ENCODE peak calls at places on chromosomes 3 and 15, in seven cellular contexts. F, Q, M, K, E, O and U are unnamed samples.

GRCh38 chr15:25247418-25248030 is 191.3 kb downstream of the UBE3A start:
- DNase-seq in Q (no peak), O (no peak), E (no peak), K (no peak), M (peak; percentile 36), F (no peak), U (no peak)

GRCh38 chr3:127034990-127035652 is 52.2 kb downstream of the PLXNA1 start:
- DNase-seq in E (no peak), F (no peak), Q (no peak), K (no peak), M (no peak), O (peak; percentile 45), U (no peak)

GRCh38 chr3:125375950-125376679 is 990 bp upstream of the ZNF148 start:
- DNase-seq in K (no peak), F (peak; percentile 21), E (no peak), O (no peak), M (no peak), Q (no peak), U (no peak)

GRCh38 chr3:128235207-128235933 is 82.1 kb downstream of the EEFSEC start:
- DNase-seq in E (no peak), Q (no peak), O (no peak), M (no peak), F (no peak), K (no peak), U (peak; percentile 41)

GRCh38 chr3:5226783-5227182 is 39.3 kb downstream of the EDEM1 start:
- DNase-seq in F (no peak), E (peak; percentile 62), M (no peak), O (no peak), K (no peak), Q (peak; percentile 48), U (peak; percentile 2)

GRCh38 chr3:175411405-175411804 is 552.3 kb downstream of the NAALADL2 start:
- DNase-seq in F (no peak), E (no peak), K (no peak), Q (no peak), O (no peak), M (no peak), U (no peak)

GRCh38 chr15:77018796-77019475 is 24.0 kb downstream of the PSTPIP1 start:
- DNase-seq in K (no peak), F (no peak), Q (no peak), O (no peak), M (no peak), E (no peak), U (no peak)

GRCh38 chr15:61915640-61916039 is 144.6 kb downstream of the VPS13C start:
- DNase-seq in E (no peak), F (no peak), O (no peak), K (no peak), Q (no peak), M (no peak), U (no peak)

GRCh38 chr3:150293401-150294001 is 114.6 kb upstream of the TSC22D2 start:
- DNase-seq in Q (no peak), F (no peak), O (no peak), K (no peak), M (no peak), E (peak; percentile 61), U (peak; percentile 69)
- H3K4me3 ChIP-seq in Q (no peak overlapping the region), F (no peak overlapping the region), O (no peak overlapping the region), K (no peak overlapping the region), M (no peak overlapping the region), E (no peak overlapping the region), U (no peak overlapping the region)

GRCh38 chr3:9783954-9784353 is 8.3 kb downstream of the TADA3 start:
- DNase-seq in K (no peak), E (no peak), M (no peak), F (no peak), Q (no peak), O (no peak), U (no peak)

GRCh38 chr3:9781551-9781950 is 10.7 kb downstream of the TADA3 start:
- DNase-seq in E (no peak), M (no peak), F (no peak), O (no peak), Q (no peak), K (no peak), U (no peak)

GRCh38 chr3:9781978-9782575 is 10.2 kb downstream of the TADA3 start:
- DNase-seq in K (no peak), M (no peak), F (no peak), O (no peak), E (no peak), Q (no peak), U (no peak)

GRCh38 chr3:9780920-9781319 is 11.2 kb upstream of the CAMK1 start:
- DNase-seq in M (no peak), O (no peak), Q (no peak), F (no peak), E (no peak), K (no peak), U (no peak)

DNA sequence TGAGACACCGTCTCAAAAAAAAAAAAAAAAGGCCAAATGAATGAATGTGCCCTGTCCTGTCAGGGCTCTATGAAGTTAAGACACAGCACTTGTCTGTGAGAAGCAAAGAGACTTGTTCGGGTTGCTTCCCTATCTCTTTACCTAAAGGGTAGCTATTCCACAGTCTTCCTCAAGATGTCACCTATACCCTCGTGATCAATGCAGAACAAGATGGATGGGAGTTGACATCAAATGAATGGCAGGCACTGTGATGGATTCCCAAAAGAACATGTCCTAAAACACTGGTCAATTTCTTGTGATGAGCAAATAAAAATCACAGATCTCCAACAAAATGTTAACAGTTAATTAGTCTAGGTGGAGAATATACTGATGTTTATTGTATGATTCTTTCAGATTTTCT is 9.5 kb downstream of the TADA3 start:
- DNase-seq in F (peak; percentile 31), M (no peak), K (no peak), E (no peak), O (no peak), Q (no peak), U (no peak)
- TF ChIP-seq CTCF in F (peak; percentile 33), M (no peak), K (peak; percentile 68), E (no peak), O (no peak), Q (peak; percentile 14), U (no peak)

GRCh38 chr15:60720493-60721231 is 241.7 kb upstream of the ICE2 start:
- DNase-seq in F (no peak), O (no peak), K (no peak), Q (peak; percentile 83), E (no peak), M (peak; percentile 54), U (no peak)
- H3K4me3 ChIP-seq in F (no peak overlapping the region), O (no peak overlapping the region), K (no peak overlapping the region), Q (peak overlapping the region; percentile 22), E (no peak overlapping the region), M (peak overlapping the region; percentile 46), U (no peak overlapping the region)

GRCh38 chr3:157369712-157370447 is 66.8 kb upstream of the PTX3 start:
- DNase-seq in O (no peak), M (no peak), F (no peak), Q (peak; percentile 9), E (peak; percentile 75), K (no peak), U (no peak)

GRCh38 chr3:157373783-157374182 is 62.9 kb upstream of the PTX3 start:
- DNase-seq in E (peak; percentile 51), O (no peak), F (no peak), Q (no peak), K (no peak), M (no peak), U (peak; percentile 88)

GRCh38 chr3:157363393-157363792 is 73.3 kb upstream of the PTX3 start:
- DNase-seq in K (no peak), M (no peak), Q (no peak), F (no peak), E (no peak), O (no peak), U (no peak)

GRCh38 chr3:157370867-157371266 is 65.8 kb upstream of the PTX3 start:
- DNase-seq in Q (no peak), M (no peak), O (no peak), F (no peak), K (no peak), E (peak; percentile 43), U (no peak)

GRCh38 chr3:157368171-157368570 is 68.5 kb upstream of the PTX3 start:
- DNase-seq in M (no peak), E (no peak), K (no peak), O (no peak), Q (no peak), F (no peak), U (no peak)
- TF ChIP-seq CTCF in M (no peak), E (no peak), K (no peak), O (no peak), Q (no peak), F (no peak), U (no peak)

DNA sequence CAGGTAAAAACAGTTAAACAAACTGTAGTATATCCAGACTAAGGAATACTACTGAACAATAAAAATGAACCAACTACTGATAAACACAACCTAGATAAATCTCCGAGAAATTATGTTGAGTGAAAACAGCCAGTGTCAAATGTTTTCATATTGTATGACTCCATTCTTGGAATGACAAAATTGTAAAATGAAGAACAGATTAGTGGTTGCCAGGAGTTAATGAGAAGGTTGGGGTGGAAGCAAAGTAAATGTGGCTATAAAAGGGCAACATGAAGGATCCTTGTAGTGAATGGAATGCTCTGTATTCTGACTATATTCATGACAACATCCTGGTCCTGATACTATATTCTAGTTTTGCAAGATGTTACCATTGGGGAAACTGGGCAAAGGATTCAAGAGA is 27.5 kb upstream of the ACKR4 start:
- DNase-seq in F (no peak), O (no peak), E (peak; percentile 49), Q (no peak), K (no peak), M (no peak), U (no peak)
- H3K4me3 ChIP-seq in F (no peak overlapping the region), O (no peak overlapping the region), E (no peak overlapping the region), Q (no peak overlapping the region), K (no peak overlapping the region), M (no peak overlapping the region), U (no peak overlapping the region)

GRCh38 chr15:32042269-32042996 is 12.1 kb downstream of the CHRNA7 start:
- DNase-seq in O (no peak), K (peak; percentile 7), F (peak; percentile 9), Q (no peak), M (no peak), E (no peak), U (no peak)
- TF ChIP-seq CTCF in O (no peak), K (no peak), F (no peak), Q (no peak), M (no peak), E (no peak), U (no peak)

GRCh38 chr3:119033393-119034255 is 1.0 kb downstream of the IGSF11 start:
- DNase-seq in E (no peak), M (no peak), O (no peak), K (no peak), F (no peak), Q (no peak), U (no peak)
- H3K4me3 ChIP-seq in E (no peak overlapping the region), M (peak overlapping the region; percentile 64), O (peak overlapping the region; percentile 74), K (peak overlapping the region; percentile 53), F (peak overlapping the region; percentile 73), Q (no peak overlapping the region), U (no peak overlapping the region)

DNA sequence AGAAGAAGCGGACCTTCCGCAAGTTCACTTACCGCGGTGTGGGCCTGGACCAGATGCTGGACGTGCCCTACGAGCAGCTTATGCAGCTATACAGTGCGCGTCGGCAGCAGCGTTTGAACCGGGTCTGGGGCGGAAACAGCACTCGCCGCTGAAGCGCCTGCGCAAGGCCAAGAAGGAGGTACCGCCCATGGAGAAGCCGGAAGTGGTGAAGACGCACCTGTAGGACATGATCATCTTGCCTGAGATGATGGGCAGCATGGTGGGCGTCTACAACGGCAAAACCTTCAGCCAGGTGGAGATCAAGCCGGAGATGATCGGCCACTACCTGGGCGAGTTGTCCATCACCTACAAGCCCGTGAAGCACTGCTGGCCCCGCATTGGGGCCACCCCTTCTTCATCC is 390.4 kb upstream of the MEIS2 start:
- DNase-seq in M (no peak), F (no peak), E (no peak), O (peak; percentile 50), K (no peak), Q (no peak), U (no peak)
- TF ChIP-seq CTCF in M (no peak), F (no peak), E (no peak), O (no peak), K (no peak), Q (no peak), U (no peak)